ENCODE peak calls at places on chromosomes 7 and 10, in five cellular contexts. I, T, F, N and Y are unnamed samples.

GRCh38 chr7:112414855-112415490 is 35.3 kb upstream of the IFRD1 start:
- DNase-seq in T (peak; percentile 65), I (no peak), N (peak; percentile 47), F (no peak), Y (no peak)

GRCh38 chr10:77428776-77429395 is 208.7 kb downstream of the KCNMA1 start:
- DNase-seq in T (peak; percentile 74), I (no peak), F (no peak), N (peak; percentile 61), Y (no peak)

GRCh38 chr10:79308016-79308415 is 39.3 kb upstream of the PPIF start:
- DNase-seq in N (no peak), F (no peak), T (no peak), I (no peak), Y (no peak)

GRCh38 chr10:95229724-95230627 is 35.9 kb downstream of the ACSM6 start:
- DNase-seq in I (peak; percentile 83), F (peak; percentile 48), T (peak; percentile 35), N (peak; percentile 64), Y (no peak)

GRCh38 chr7:157501576-157501975 is 164.8 kb downstream of the DNAJB6 start:
- DNase-seq in F (no peak), T (no peak), N (no peak), I (no peak), Y (no peak)

GRCh38 chr7:71871446-71871845 is 540.7 kb downstream of the CALN1 start:
- DNase-seq in I (no peak), T (no peak), N (peak; percentile 7), F (no peak), Y (no peak)

GRCh38 chr10:73439605-73440298 is 6.4 kb upstream of the MSS51 start:
- DNase-seq in N (no peak), I (no peak), F (no peak), T (no peak), Y (no peak)

GRCh38 chr7:8441602-8442294 is 8.3 kb downstream of the NXPH1 start:
- DNase-seq in I (no peak), N (peak; percentile 65), F (no peak), T (no peak), Y (no peak)

GRCh38 chr10:77925795-77926565 is 575 bp downstream of the DLG5 start:
- DNase-seq in T (peak; percentile 75), I (no peak), F (peak; percentile 63), N (peak; percentile 72), Y (no peak)

GRCh38 chr10:134205-134742 is 981 bp upstream of the ZMYND11 start:
- DNase-seq in I (no peak), N (peak; percentile 55), F (no peak), T (peak; percentile 17), Y (no peak)

GRCh38 chr10:59284111-59284975 is 78.0 kb downstream of the FAM13C start:
- DNase-seq in I (no peak), T (no peak), N (no peak), F (no peak), Y (no peak)

GRCh38 chr7:132255084-132255483 is 321.2 kb downstream of the PLXNA4 start:
- DNase-seq in N (no peak), T (no peak), I (no peak), F (no peak), Y (no peak)

GRCh38 chr10:22379059-22379458 is 33.8 kb downstream of the SPAG6 start:
- DNase-seq in I (no peak), T (no peak), F (no peak), N (no peak), Y (no peak)

GRCh38 chr7:68434857-68435256 is 1163.4 kb upstream of the AUTS2 start:
- DNase-seq in I (no peak), N (peak; percentile 20), F (no peak), T (no peak), Y (no peak)

GRCh38 chr10:117539271-117539876 is 3.2 kb upstream of the EMX2 start:
- DNase-seq in T (no peak), F (no peak), I (no peak), N (no peak), Y (no peak)

GRCh38 chr10:114290038-114290437 is 51.0 kb downstream of the VWA2 start:
- DNase-seq in F (no peak), I (no peak), T (no peak), N (no peak), Y (no peak)

GRCh38 chr7:29987821-29988317 is 1.7 kb downstream of the SCRN1 start:
- DNase-seq in I (peak; percentile 46), N (peak; percentile 21), T (peak; percentile 68), F (peak; percentile 57), Y (no peak)

GRCh38 chr7:29987083-29987482 is 2.5 kb downstream of the SCRN1 start:
- DNase-seq in F (peak; percentile 8), I (no peak), N (no peak), T (peak; percentile 19), Y (no peak)

GRCh38 chr7:29988391-29989256 is 977 bp downstream of the SCRN1 start:
- DNase-seq in N (peak; percentile 60), F (peak; percentile 36), T (peak; percentile 70), I (no peak), Y (no peak)

GRCh38 chr7:29990931-29991330 is 1.3 kb upstream of the SCRN1 start:
- DNase-seq in N (no peak), T (no peak), I (no peak), F (no peak), Y (no peak)

DNA sequence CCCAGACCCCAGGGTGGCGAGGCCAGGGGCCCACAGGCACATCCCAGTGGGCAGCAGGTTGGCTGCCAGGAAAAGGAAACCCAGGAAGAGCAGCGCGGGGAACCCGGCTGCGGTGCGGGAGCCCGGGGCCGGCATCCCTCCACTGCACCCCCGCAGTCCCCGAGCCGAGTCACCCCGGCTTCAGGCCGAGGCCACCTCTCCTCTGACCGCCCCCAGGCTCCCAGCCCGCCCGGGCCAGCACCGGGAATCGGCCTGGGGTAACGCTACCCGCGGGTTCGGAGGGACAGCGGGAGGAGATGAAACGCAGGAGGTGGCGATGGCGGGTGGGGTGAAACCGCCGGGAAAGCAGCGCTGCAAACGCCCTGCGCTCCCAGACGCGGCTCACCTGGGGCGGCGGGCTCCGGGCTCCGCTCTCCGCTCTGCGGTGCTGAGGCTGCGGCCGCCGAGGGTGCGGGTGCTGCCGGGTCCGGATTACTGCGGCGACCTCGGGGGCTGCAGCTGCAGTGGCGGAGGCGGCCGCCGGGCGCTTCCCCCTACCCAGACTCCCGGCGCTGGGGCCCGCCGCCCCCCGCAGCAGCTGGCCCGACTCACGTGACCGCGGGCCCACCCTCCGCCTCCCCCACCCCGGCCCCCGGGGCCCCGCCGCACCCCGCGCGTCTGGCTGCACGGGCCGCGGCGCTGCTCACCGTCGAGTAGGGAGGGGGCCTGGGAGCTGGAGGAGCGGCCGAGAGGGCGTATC is at the start of gene SCRN1:
- DNase-seq in F (peak; percentile 49), I (no peak), T (peak; percentile 84), N (peak; percentile 80), Y (no peak)
- TF ChIP-seq EZH2 in F (no peak), I (no peak), T (no peak), N (no peak), Y (no peak)

GRCh38 chr10:9951481-9952257 is 1066.0 kb upstream of the CELF2 start:
- DNase-seq in N (no peak), I (no peak), F (no peak), T (no peak), Y (no peak)

DNA sequence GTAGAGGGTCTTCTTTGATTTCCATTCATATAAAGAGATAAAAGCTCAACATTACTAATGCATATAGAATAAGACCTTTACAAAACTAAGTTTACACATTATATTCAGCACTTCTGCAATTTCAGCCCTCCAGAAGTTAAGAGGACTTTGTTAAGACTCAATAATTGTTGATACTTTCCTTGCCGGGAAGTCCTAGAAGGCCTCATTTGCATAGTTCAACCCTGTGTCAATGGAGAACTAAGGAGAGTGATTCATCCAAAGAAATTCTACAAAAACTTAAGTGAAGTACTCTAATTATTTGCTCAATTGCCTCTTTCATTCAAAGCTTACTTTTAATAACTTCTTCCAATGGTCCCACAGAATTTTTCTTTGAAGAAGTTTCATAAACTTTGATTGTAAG is 1060.3 kb upstream of the CELF2 start:
- DNase-seq in N (no peak), F (no peak), I (no peak), T (peak; percentile 26), Y (no peak)
- TF ChIP-seq EZH2 in N (no peak), F (no peak), I (no peak), T (no peak), Y (no peak)

GRCh38 chr10:100826983-100827818 is 81.8 kb downstream of the PAX2 start:
- DNase-seq in T (peak; percentile 64), I (no peak), N (peak; percentile 78), F (no peak), Y (no peak)

GRCh38 chr10:100828744-100829102 is 83.3 kb downstream of the PAX2 start:
- DNase-seq in F (no peak), T (peak; percentile 49), I (no peak), N (peak; percentile 70), Y (no peak)

GRCh38 chr10:100829103-100829870 is 83.5 kb upstream of the SLF2 start:
- DNase-seq in I (no peak), T (no peak), F (no peak), N (peak; percentile 62), Y (no peak)

GRCh38 chr10:100826661-100826982 is 81.2 kb downstream of the PAX2 start:
- DNase-seq in T (no peak), F (no peak), N (no peak), I (no peak), Y (no peak)

GRCh38 chr10:100827819-100828743 is 82.7 kb downstream of the PAX2 start:
- DNase-seq in F (peak; percentile 6), I (no peak), N (peak; percentile 92), T (peak; percentile 74), Y (no peak)
- TF ChIP-seq EZH2 in F (no peak), I (peak; percentile 100), N (peak; percentile 71), T (peak; percentile 20), Y (no peak)

GRCh38 chr7:49771427-49772176 is 1.8 kb upstream of the VWC2 start:
- DNase-seq in N (no peak), I (no peak), T (no peak), F (no peak), Y (no peak)

GRCh38 chr7:49773939-49774458 is 561 bp downstream of the VWC2 start:
- DNase-seq in T (peak; percentile 14), I (no peak), N (peak; percentile 50), F (no peak), Y (no peak)

GRCh38 chr7:49774459-49775064 is 1.1 kb downstream of the VWC2 start:
- DNase-seq in I (no peak), T (no peak), N (peak; percentile 73), F (no peak), Y (no peak)

GRCh38 chr7:49775065-49775948 is 1.9 kb downstream of the VWC2 start:
- DNase-seq in I (no peak), N (peak; percentile 70), T (peak; percentile 27), F (no peak), Y (no peak)

DNA sequence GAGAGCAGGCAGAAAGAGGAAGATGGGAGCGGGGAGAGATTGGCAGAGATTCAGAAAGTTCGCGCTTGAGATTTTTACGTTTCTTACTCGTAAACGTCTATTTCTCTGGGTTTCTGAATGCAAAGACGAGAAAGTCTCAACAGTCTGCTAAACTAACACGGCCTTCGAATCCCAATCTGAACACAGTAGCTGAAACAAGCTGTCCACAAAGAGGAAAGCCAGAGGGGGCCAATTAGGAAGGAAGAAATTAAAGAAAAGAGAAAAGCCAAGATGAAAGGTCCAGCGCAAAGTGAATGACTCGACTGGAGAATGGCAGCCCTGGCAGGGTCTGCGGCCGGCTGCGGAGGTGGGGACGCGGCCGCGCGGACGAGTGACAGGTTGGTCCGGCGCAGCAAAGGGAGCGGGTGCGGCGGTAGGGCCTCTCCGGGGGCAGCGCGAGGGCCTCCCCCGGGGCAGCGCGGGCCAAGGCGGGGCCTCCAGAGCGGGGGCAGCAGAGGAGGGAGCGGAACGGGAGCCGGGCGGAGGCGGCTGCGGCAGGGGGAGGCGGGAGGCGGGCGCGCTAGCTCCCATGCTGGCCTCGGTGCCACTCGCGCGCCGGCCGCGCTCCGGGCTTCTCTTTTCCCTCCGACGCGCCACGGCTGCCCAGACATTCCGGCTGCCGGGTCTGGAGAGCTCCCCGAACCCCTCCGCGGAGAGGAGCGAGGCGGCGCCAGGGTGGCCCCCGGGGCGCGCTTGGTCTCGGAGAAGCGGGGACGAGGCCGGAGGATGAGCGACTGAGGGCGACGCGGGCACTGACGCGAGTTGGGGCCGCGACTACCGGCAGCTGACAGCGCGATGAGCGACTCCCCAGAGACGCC is at the start of gene VWC2:
- DNase-seq in I (no peak), T (peak; percentile 16), F (no peak), N (peak; percentile 80), Y (no peak)
- TF ChIP-seq EZH2 in I (peak; percentile 74), T (peak; percentile 86), F (no peak), N (no peak), Y (no peak)